ENCODE peak calls at places on chromosomes 6 and 20, in eight cellular contexts. X, G, M, V, R, Z, E and J are unnamed samples.

GRCh38 chr6:128731249-128732165 is 151.4 kb upstream of the LAMA2 start:
- DNase-seq in X (peak), G (peak), M (no peak), V (peak), R (peak), Z (peak), E (peak), J (peak)

GRCh38 chr6:150156460-150156859 is 13.6 kb downstream of the PPP1R14C start:
- DNase-seq in X (no peak), G (no peak), M (no peak), V (no peak), R (no peak), Z (no peak), E (no peak), J (no peak)

GRCh38 chr6:133551847-133552331 is 310.7 kb downstream of the EYA4 start:
- DNase-seq in X (peak), G (no peak), M (no peak), V (no peak), R (peak), Z (no peak), E (peak), J (no peak)

GRCh38 chr6:64330694-64331309 is 695.2 kb downstream of the PHF3 start:
- DNase-seq in X (no peak), G (peak), M (no peak), V (no peak), R (peak), Z (peak), E (no peak), J (peak)

GRCh38 chr20:52649727-52650126 is 322.4 kb upstream of the TSHZ2 start:
- DNase-seq in X (no peak), G (no peak), M (no peak), V (no peak), R (no peak), Z (no peak), E (no peak), J (no peak)

GRCh38 chr6:82976179-82976578 is 89.5 kb downstream of the UBE3D start:
- DNase-seq in X (no peak), G (no peak), M (no peak), V (no peak), R (no peak), Z (no peak), E (no peak), J (no peak)

GRCh38 chr6:156866181-156866862 is 89.1 kb downstream of the ARID1B start:
- DNase-seq in X (peak), G (no peak), M (no peak), V (no peak), R (peak), Z (no peak), E (peak), J (peak)

GRCh38 chr20:57482796-57483195 is 42.1 kb downstream of the CTCFL start:
- DNase-seq in X (no peak), G (no peak), M (no peak), V (no peak), R (no peak), Z (no peak), E (no peak), J (no peak)